ENCODE peak calls at places on chromosomes 12 and 14, in six cellular contexts. I is colonic mucosa, E is GM23248, Y is uterus, V is AG04449, A is tibial artery. F is an unnamed sample.

GRCh38 chr12:5587701-5588100 is 155.8 kb downstream of the NTF3 start:
- DNase-seq in I (no peak), E (no peak), Y (no peak), V (no peak), A (no peak), F (no peak)

GRCh38 chr14:56709201-56709600 is 101.1 kb downstream of the OTX2 start:
- DNase-seq in I (no peak), E (no peak), Y (no peak), V (no peak), A (no peak), F (no peak)

GRCh38 chr14:96119947-96120346 is 80.8 kb downstream of the C14orf132 start:
- DNase-seq in I (no peak), E (no peak), Y (no peak), V (no peak), A (no peak), F (no peak)

GRCh38 chr14:23076785-23077408 is 18.0 kb downstream of the ACIN1 start:
- DNase-seq in I (no peak), E (peak; percentile 59), Y (no peak), V (no peak), A (no peak), F (no peak)

GRCh38 chr12:109947511-109947910 is 47.4 kb downstream of the TCHP start:
- DNase-seq in I (no peak), E (peak; percentile 75), Y (no peak), V (peak; percentile 62), A (no peak), F (no peak)

GRCh38 chr14:93619176-93619793 is 169.0 kb downstream of the PRIMA1 start:
- DNase-seq in I (peak; percentile 24), E (peak; percentile 69), Y (no peak), V (no peak), A (no peak), F (peak; percentile 5)

GRCh38 chr14:72243894-72244293 is 311.7 kb downstream of the RGS6 start:
- DNase-seq in I (no peak), E (no peak), Y (no peak), V (no peak), A (no peak), F (no peak)

GRCh38 chr14:52025310-52025709 is 36.0 kb downstream of the RTRAF start:
- DNase-seq in I (no peak), E (peak; percentile 90), Y (no peak), V (peak; percentile 92), A (no peak), F (peak; percentile 89)

GRCh38 chr12:11752403-11753150 is 103.1 kb downstream of the ETV6 start:
- DNase-seq in I (no peak), E (no peak), Y (no peak), V (no peak), A (no peak), F (no peak)

GRCh38 chr14:104580961-104581360 is 1.4 kb downstream of the C14orf180 start:
- DNase-seq in I (no peak), E (no peak), Y (peak; percentile 32), V (no peak), A (peak; percentile 81), F (no peak)

GRCh38 chr14:61116369-61116768 is 135.3 kb downstream of the SLC38A6 start:
- DNase-seq in I (no peak), E (peak; percentile 53), Y (no peak), V (no peak), A (no peak), F (no peak)

GRCh38 chr14:93054876-93055275 is 60.8 kb downstream of the ITPK1 start:
- DNase-seq in I (no peak), E (no peak), Y (no peak), V (no peak), A (no peak), F (no peak)

GRCh38 chr14:55794655-55795583 is 214.9 kb downstream of the KTN1 start:
- DNase-seq in I (peak; percentile 51), E (peak; percentile 57), Y (no peak), V (no peak), A (no peak), F (no peak)

GRCh38 chr12:117063162-117063911 is 35.9 kb downstream of the TESC start:
- DNase-seq in I (peak; percentile 31), E (no peak), Y (no peak), V (no peak), A (no peak), F (no peak)

GRCh38 chr12:120242971-120243699 is 22.4 kb downstream of the PXN start:
- DNase-seq in I (no peak), E (no peak), Y (no peak), V (no peak), A (no peak), F (no peak)

GRCh38 chr14:83208346-83208745 is 1674.7 kb upstream of the SEL1L start:
- DNase-seq in I (no peak), E (peak; percentile 0), Y (no peak), V (no peak), A (no peak), F (no peak)

GRCh38 chr14:28975084-28975483 is 208.5 kb downstream of the FOXG1 start:
- DNase-seq in I (no peak), E (no peak), Y (no peak), V (no peak), A (no peak), F (no peak)

GRCh38 chr12:93537769-93538168 is 34.7 kb upstream of the SOCS2 start:
- DNase-seq in I (no peak), E (no peak), Y (no peak), V (no peak), A (no peak), F (no peak)

GRCh38 chr12:31323466-31324115 is 2.4 kb downstream of the SINHCAF start:
- DNase-seq in I (peak; percentile 65), E (peak; percentile 3), Y (no peak), V (no peak), A (peak; percentile 68), F (no peak)

GRCh38 chr14:53161758-53162512 is 8.8 kb upstream of the DDHD1 start:
- DNase-seq in I (no peak), E (no peak), Y (no peak), V (no peak), A (no peak), F (no peak)

GRCh38 chr14:24861083-24861630 is 188.8 kb downstream of the STXBP6 start:
- DNase-seq in I (no peak), E (peak; percentile 70), Y (no peak), V (no peak), A (no peak), F (no peak)

GRCh38 chr14:95257521-95257920 is 62.2 kb downstream of the CLMN start:
- DNase-seq in I (no peak), E (no peak), Y (no peak), V (no peak), A (no peak), F (no peak)

GRCh38 chr12:121513464-121514183 is 67.2 kb downstream of the KDM2B start:
- DNase-seq in I (peak; percentile 65), E (no peak), Y (no peak), V (no peak), A (no peak), F (no peak)

GRCh38 chr12:20822925-20823324 is 12.4 kb downstream of the SLCO1B3 start:
- DNase-seq in I (no peak), E (no peak), Y (no peak), V (no peak), A (no peak), F (no peak)

DNA sequence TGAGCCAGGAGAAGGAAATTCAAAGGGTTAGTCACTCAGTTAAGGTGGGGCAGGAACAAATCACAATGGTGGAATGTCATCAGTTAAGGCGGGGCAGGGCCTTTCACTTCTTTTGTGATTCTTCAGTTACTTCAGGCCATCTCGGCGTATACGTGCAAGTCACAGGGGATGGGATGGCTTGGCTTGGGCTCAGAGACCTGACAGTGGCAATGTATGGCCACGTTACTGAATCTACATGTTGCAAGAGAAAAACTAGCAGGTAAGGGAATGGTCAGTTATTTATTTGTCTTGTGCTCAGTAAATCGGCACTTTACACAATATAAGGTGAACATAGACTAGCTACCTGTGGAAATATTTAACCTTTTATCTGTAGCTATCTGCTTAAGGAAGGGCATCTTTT is 11.9 kb downstream of the SLCO1B3 start:
- DNase-seq in I (no peak), E (no peak), Y (no peak), V (no peak), A (no peak), F (no peak)
- H3K4me3 ChIP-seq in I (no peak overlapping the region), E (no peak overlapping the region), Y (no peak overlapping the region), V (no peak overlapping the region), A (no peak overlapping the region), F (no peak overlapping the region)

DNA sequence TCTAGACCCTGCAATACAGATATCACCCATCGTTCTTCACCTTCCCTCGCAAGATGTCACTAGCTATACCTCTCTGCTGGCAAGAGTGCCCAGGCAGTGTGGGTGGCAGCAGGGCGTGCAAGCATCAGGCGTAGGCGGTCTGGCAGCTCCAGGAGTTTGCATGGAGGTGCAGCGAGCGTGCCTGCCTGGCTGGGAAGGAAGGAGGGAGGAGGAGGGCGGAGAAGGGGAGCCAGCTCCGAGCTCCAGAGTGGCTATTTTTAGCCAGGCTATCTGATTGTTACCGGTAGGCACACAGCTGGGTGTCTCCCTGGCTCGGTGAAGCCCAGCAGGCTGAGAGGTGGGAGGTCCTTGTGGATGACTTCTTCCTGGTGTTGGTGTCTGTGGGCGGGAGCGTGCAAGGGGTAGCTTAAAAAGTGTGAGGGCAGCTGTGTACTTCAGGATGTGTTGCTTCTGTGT is 6.2 kb downstream of the FOXJ2 start:
- DNase-seq in I (peak; percentile 52), E (peak; percentile 88), Y (peak; percentile 49), V (no peak), A (peak; percentile 85), F (peak; percentile 25)
- H3K4me3 ChIP-seq in I (peak overlapping the region; percentile 13), E (peak overlapping the region; percentile 49), Y (no peak overlapping the region), V (peak overlapping the region; percentile 45), A (peak overlapping the region; percentile 21), F (peak overlapping the region; percentile 20)

DNA sequence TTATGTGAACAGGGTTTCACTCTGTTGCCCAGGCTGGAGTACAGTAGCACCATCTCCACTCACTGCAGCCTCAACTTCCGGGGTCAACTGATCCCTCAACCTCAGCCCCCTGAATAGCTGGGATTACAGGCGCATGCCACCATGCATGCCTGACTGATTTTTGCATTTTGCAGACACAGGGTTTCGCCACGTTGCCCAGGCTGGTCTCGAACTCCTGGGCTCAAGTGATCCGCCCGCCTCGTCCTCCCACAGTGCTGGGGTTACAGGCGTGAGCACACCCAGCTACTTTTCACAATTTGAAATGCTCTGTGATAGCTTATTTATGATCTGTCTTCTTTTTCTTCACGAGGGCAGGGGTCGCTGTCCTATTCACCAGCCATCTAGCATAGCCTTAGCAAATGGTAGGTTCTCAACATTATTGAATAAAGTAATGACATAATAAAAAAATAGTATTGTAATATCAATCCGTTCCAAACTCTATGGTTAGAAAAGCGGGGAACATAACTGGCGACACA is 484 bp upstream of the DDX47 start:
- DNase-seq in I (no peak), E (no peak), Y (no peak), V (no peak), A (no peak), F (no peak)
- H3K4me3 ChIP-seq in I (no peak overlapping the region), E (peak overlapping the region; percentile 98), Y (no peak overlapping the region), V (no peak overlapping the region), A (peak overlapping the region; percentile 70), F (no peak overlapping the region)

DNA sequence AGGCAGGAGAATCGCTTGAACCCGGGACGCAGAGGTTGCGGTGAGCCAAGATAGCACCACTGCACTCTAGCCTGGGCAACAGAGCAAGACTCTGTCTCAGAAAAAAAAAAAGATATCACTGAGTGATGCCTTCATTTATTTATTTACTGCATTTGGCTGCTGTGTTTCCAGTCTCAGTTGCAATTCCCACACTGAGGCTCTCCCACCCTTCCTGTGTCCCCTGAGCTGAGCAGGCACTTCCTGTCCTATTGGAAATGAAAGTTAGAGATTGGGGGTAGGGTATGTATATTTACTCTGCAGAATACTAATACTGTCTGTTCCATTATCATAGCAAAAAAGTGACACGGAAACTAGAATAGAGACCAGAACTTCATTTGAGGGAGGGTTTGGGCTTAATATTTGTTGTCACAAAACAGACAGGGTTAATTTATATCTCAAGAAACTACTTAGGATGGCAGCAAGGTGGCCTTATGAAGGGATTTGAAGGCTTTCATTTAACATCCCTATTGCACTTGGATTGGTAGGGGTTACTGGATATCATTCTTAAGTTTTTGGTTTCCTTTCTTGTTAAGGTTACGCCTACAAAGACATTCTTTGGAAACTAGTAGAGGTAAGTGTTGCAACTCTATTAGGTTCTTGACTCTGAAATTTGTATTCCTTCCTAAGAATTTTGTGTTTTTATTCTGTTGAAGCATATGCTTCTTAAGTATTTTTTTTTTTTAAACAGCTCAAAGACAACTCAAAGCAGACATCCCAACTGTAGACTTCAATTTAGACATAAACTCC is 1.4 kb upstream of the RBMS2 start:
- DNase-seq in I (no peak), E (peak; percentile 69), Y (no peak), V (no peak), A (no peak), F (no peak)
- H3K4me3 ChIP-seq in I (no peak overlapping the region), E (peak overlapping the region; percentile 80), Y (no peak overlapping the region), V (no peak overlapping the region), A (peak overlapping the region; percentile 62), F (no peak overlapping the region)

F was measured in skeletal muscle cell.